ENCODE peak calls at places on chromosomes 11 and 22, in ten cellular contexts. H, K, L, W, Q, O, P, U, G and C are unnamed samples.

GRCh38 chr11:97118756-97119155 is 728.9 kb downstream of the JRKL start:
- DNase-seq in H (no peak), K (no peak), L (no peak), W (no peak), Q (no peak), O (no peak), P (no peak), U (no peak), G (no peak), C (no peak)

GRCh38 chr11:30586251-30587144 is at the start of gene MPPED2:
- DNase-seq in H (no peak), K (peak; percentile 58), L (no peak), W (peak; percentile 49), Q (no peak), O (no peak), P (no peak), U (peak; percentile 25), G (no peak), C (peak; percentile 37)

GRCh38 chr11:63623513-63624140 is 9.4 kb upstream of the PLAAT3 start:
- DNase-seq in H (no peak), K (peak; percentile 42), L (no peak), W (no peak), Q (no peak), O (no peak), P (peak; percentile 22), U (no peak), G (peak; percentile 14), C (no peak)

GRCh38 chr11:123057604-123058305 is 4.2 kb downstream of the HSPA8 start:
- DNase-seq in H (no peak), K (no peak), L (no peak), W (no peak), Q (no peak), O (peak; percentile 22), P (no peak), U (no peak), G (no peak), C (no peak)

GRCh38 chr11:12281571-12282478 is 95.5 kb upstream of the PARVA start:
- DNase-seq in H (peak; percentile 63), K (peak; percentile 92), L (peak; percentile 85), W (peak; percentile 83), Q (peak; percentile 78), O (peak; percentile 75), P (peak; percentile 84), U (peak; percentile 87), G (peak; percentile 89), C (peak; percentile 95)

GRCh38 chr11:113505541-113506375 is 30.6 kb upstream of the DRD2 start:
- DNase-seq in H (peak; percentile 82), K (no peak), L (no peak), W (no peak), Q (peak; percentile 14), O (peak; percentile 15), P (peak; percentile 68), U (no peak), G (peak; percentile 83), C (peak; percentile 56)

GRCh38 chr22:26579331-26579886 is 10.5 kb downstream of the TPST2 start:
- DNase-seq in H (no peak), K (no peak), L (no peak), W (no peak), Q (no peak), O (peak; percentile 83), P (no peak), U (no peak), G (no peak), C (no peak)

GRCh38 chr11:19890308-19890707 is 177.7 kb downstream of the NAV2 start:
- DNase-seq in H (peak; percentile 92), K (no peak), L (peak; percentile 70), W (no peak), Q (peak; percentile 70), O (no peak), P (peak; percentile 95), U (no peak), G (peak; percentile 75), C (no peak)

GRCh38 chr11:64268028-64268686 is 16.3 kb downstream of the BAD start:
- DNase-seq in H (no peak), K (no peak), L (no peak), W (no peak), Q (no peak), O (no peak), P (no peak), U (no peak), G (peak; percentile 29), C (no peak)

GRCh38 chr22:37103151-37103550 is 6.4 kb downstream of the TMPRSS6 start:
- DNase-seq in H (no peak), K (no peak), L (no peak), W (no peak), Q (no peak), O (no peak), P (no peak), U (no peak), G (no peak), C (no peak)

GRCh38 chr22:37100589-37101127 is 8.9 kb downstream of the TMPRSS6 start:
- DNase-seq in H (no peak), K (no peak), L (no peak), W (no peak), Q (no peak), O (no peak), P (no peak), U (no peak), G (no peak), C (no peak)

GRCh38 chr22:37095113-37095512 is 14.4 kb downstream of the TMPRSS6 start:
- DNase-seq in H (no peak), K (no peak), L (no peak), W (no peak), Q (no peak), O (no peak), P (no peak), U (no peak), G (no peak), C (no peak)

GRCh38 chr22:37101311-37102063 is 8.0 kb downstream of the TMPRSS6 start:
- DNase-seq in H (no peak), K (no peak), L (no peak), W (no peak), Q (no peak), O (no peak), P (no peak), U (no peak), G (no peak), C (no peak)

DNA sequence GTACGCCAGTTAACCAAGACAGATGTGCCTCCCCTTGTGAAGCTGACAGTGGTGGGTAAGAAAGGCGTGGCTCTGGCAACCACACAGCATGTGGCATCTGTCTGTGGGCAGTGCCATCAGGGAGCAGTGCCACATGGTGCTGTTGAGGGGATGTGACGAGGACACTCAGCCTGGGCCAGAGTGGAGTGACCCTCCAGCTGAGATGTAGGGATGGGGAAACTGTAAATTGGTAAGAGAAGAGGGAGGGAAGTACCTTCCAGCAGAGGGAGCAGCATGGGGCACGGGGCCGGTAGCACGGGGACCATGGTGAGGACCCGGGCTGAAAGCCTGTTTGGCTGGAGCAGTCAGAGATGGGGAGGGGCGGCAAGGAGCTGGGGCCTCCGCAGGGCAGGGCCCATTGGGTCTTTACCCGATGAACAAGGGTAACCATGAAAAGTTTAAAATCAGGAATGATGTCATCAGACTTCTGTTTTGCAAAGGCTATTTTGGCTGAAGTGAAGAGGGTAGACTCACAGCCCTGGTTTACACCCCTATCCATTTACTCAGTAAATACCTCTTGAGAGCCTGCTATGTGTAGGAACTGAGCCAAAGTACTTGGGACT is 10.4 kb downstream of the TMPRSS6 start:
- DNase-seq in H (no peak), K (no peak), L (no peak), W (no peak), Q (no peak), O (peak; percentile 29), P (no peak), U (no peak), G (no peak), C (no peak)
- TF ChIP-seq CTCF in H (no peak), K (no peak), L (no peak), W (peak; percentile 9), Q (peak; percentile 29), O (peak; percentile 28), P (no peak), U (no peak), G (no peak), C (no peak)

DNA sequence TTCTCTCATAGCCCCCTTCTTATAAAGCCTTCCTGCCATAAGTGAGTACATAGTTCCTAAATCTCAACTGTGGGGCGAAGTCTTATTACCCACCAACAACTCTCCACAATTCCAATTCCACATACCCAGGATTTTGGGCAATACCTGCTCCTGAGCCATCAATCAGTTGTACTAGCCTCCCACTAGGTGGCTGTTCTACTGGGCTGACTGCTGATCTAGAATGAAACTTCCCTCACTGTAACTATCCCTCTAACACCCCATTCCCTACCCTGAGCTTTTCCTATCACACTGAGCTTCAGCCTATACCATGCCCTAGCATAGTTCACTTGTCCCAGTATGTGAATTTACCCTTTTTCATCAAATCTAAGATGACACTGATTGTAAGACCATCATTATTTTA is 52.5 kb downstream of the RRAS2 start:
- DNase-seq in H (no peak), K (no peak), L (no peak), W (no peak), Q (no peak), O (no peak), P (no peak), U (no peak), G (no peak), C (no peak)
- TF ChIP-seq CTCF in H (no peak), K (no peak), L (no peak), W (no peak), Q (no peak), O (no peak), P (no peak), U (no peak), G (peak; percentile 3), C (no peak)

DNA sequence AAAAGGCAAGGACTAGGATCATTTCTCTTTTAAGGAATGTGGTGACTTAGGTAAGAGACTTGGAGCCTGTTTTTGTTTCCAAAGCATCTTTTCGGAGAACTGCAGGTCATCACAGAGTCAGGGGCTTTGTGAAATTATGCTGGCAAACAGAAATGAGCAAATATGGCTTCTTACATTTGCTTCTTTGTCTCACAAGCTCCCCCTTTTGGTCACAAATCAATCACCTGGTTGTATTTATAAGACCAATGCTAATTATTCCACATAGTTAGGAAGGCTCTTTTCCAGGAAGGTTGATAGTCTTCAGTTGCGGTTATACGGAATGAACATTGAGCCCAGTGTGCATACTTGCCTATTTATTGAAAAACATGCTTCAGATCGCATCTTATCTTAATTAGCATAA is 34.6 kb upstream of the CEP126 start:
- DNase-seq in H (peak; percentile 64), K (peak; percentile 5), L (peak; percentile 82), W (no peak), Q (peak; percentile 29), O (peak; percentile 63), P (peak; percentile 73), U (no peak), G (peak; percentile 86), C (no peak)
- TF ChIP-seq CTCF in H (peak; percentile 68), K (peak; percentile 14), L (peak; percentile 63), W (no peak), Q (peak; percentile 38), O (peak; percentile 39), P (peak; percentile 59), U (no peak), G (peak; percentile 62), C (no peak)

DNA sequence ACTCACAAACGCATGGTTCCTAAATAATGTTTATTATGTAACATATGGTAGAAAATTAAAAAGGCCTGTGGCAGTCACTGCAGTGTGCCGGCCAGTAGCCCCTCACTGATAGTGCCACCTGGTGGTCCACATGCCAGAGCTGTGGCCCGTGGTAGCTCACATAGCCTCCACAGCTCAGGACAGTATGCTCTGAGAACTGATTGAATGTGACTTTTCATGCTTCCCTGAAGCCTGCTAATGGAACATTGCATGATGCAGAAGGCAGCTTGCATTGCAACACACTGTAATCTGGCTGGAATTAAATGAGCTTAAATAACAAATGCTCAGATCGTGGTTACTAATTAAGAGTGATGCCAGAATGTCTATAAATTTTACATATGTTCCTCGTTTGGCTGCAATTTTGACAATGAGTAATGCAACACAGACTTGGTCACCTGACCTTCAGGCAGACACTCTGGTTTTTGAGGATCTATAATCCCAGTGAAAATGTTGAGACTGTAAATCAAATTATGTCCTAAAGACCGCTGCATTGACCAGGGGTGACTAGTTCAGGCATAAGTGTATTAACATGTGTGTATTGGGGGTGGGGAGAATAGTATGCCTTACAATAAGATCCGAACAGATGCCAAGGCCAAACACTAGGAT is 566.4 kb downstream of the METTL15 start:
- DNase-seq in H (peak; percentile 41), K (no peak), L (peak; percentile 68), W (no peak), Q (peak; percentile 95), O (peak; percentile 24), P (peak; percentile 26), U (no peak), G (peak; percentile 53), C (no peak)
- TF ChIP-seq CTCF in H (no peak), K (no peak), L (peak; percentile 45), W (peak; percentile 39), Q (peak; percentile 83), O (peak; percentile 51), P (peak; percentile 48), U (no peak), G (peak; percentile 29), C (no peak)